ENCODE peak calls at places on chromosomes 1 and 21, in seven cellular contexts. S, E, Q, V, Z, T and U are unnamed samples.

GRCh38 chr1:46581685-46582455 is 22.2 kb downstream of the MKNK1 start:
- DNase-seq in T (no peak), S (no peak), V (no peak), Q (no peak), Z (no peak), E (no peak), U (no peak)

GRCh38 chr1:62685431-62685859 is 2.7 kb downstream of the DOCK7 start:
- DNase-seq in Z (no peak), Q (no peak), V (no peak), T (no peak), E (no peak), S (no peak), U (no peak)

GRCh38 chr1:112721966-112722524 is 6.9 kb upstream of the PPM1J start:
- DNase-seq in S (no peak), T (peak; percentile 53), Q (no peak), Z (no peak), V (no peak), E (no peak), U (no peak)

GRCh38 chr1:230145953-230146476 is 79.0 kb downstream of the GALNT2 start:
- DNase-seq in E (no peak), S (no peak), V (no peak), Q (no peak), Z (no peak), T (no peak), U (no peak)

GRCh38 chr1:174652496-174653280 is 204.9 kb downstream of the GPR52 start:
- DNase-seq in Z (no peak), T (no peak), E (no peak), S (no peak), Q (no peak), V (no peak), U (no peak)

GRCh38 chr1:40257313-40257687 is 736 bp upstream of the ZMPSTE24 start:
- DNase-seq in E (no peak), Q (no peak), Z (no peak), S (no peak), T (no peak), V (no peak), U (no peak)

GRCh38 chr1:241253491-241253890 is 103.5 kb downstream of the RGS7 start:
- DNase-seq in Z (no peak), E (no peak), T (no peak), V (no peak), S (no peak), Q (no peak), U (peak; percentile 55)

GRCh38 chr1:43864111-43865045 is 69.2 kb upstream of the ARTN start:
- DNase-seq in T (no peak), S (no peak), Q (no peak), Z (peak; percentile 25), E (no peak), V (no peak), U (no peak)

GRCh38 chr1:7941437-7941793 is 776 bp upstream of the TNFRSF9 start:
- DNase-seq in E (no peak), T (no peak), V (no peak), Z (peak; percentile 29), Q (peak; percentile 11), S (no peak), U (peak; percentile 29)

GRCh38 chr1:186086583-186086982 is 288.5 kb downstream of the TPR start:
- DNase-seq in V (no peak), S (no peak), Z (no peak), E (no peak), T (no peak), Q (no peak), U (no peak)

GRCh38 chr1:181061487-181061886 is 27.0 kb upstream of the IER5 start:
- DNase-seq in Z (no peak), Q (no peak), V (no peak), S (no peak), E (no peak), T (no peak), U (peak; percentile 48)

GRCh38 chr1:3668585-3669300 is 16.4 kb downstream of the TP73 start:
- DNase-seq in Z (peak; percentile 26), V (no peak), E (peak; percentile 2), S (peak; percentile 84), Q (peak; percentile 94), T (peak; percentile 70), U (peak; percentile 79)

GRCh38 chr1:33576821-33577599 is 104.6 kb downstream of the ZSCAN20 start:
- DNase-seq in T (no peak), S (no peak), Z (no peak), E (no peak), Q (no peak), V (no peak), U (no peak)

GRCh38 chr1:46315669-46316403 is 12.3 kb downstream of the UQCRH start:
- DNase-seq in V (no peak), Z (no peak), T (no peak), E (no peak), Q (no peak), S (no peak), U (peak; percentile 10)

GRCh38 chr1:116409751-116410182 is 36.7 kb downstream of the ATP1A1 start:
- DNase-seq in S (no peak), Z (no peak), V (no peak), Q (no peak), E (no peak), T (no peak), U (no peak)

GRCh38 chr1:15945832-15946448 is 30.0 kb downstream of the ZBTB17 start:
- DNase-seq in Q (no peak), S (no peak), Z (no peak), E (no peak), V (no peak), T (no peak), U (no peak)

GRCh38 chr21:44793269-44794030 is 8.2 kb downstream of the UBE2G2 start:
- DNase-seq in V (no peak), T (no peak), E (no peak), S (no peak), Z (peak; percentile 72), Q (peak; percentile 21), U (peak; percentile 74)

GRCh38 chr1:204417231-204417997 is 5.8 kb upstream of the PPP1R15B start:
- DNase-seq in S (peak; percentile 84), Q (peak; percentile 77), V (no peak), E (no peak), Z (peak; percentile 92), T (peak; percentile 91), U (peak; percentile 85)

GRCh38 chr1:247287460-247287859 is 31.6 kb downstream of the VN1R5 start:
- DNase-seq in E (no peak), Z (no peak), Q (peak; percentile 8), V (no peak), T (peak; percentile 6), S (no peak), U (no peak)

GRCh38 chr1:118918940-118919259 is 69.2 kb downstream of the TBX15 start:
- DNase-seq in Q (no peak), S (no peak), Z (no peak), T (no peak), E (no peak), V (no peak), U (no peak)

GRCh38 chr21:35095859-35096291 is 46.8 kb upstream of the RUNX1 start:
- DNase-seq in E (no peak), V (no peak), Q (no peak), Z (peak; percentile 78), T (no peak), S (no peak), U (no peak)

GRCh38 chr1:48341221-48341620 is 118.7 kb downstream of the SLC5A9 start:
- DNase-seq in E (no peak), V (no peak), T (no peak), Q (no peak), Z (peak; percentile 23), S (no peak), U (no peak)

GRCh38 chr1:11529330-11529729 is 50.4 kb downstream of the DISP3 start:
- DNase-seq in V (no peak), S (no peak), Q (no peak), E (no peak), T (peak; percentile 55), Z (no peak), U (no peak)

GRCh38 chr1:27668808-27669723 is 2.9 kb downstream of the IFI6 start:
- DNase-seq in Q (peak; percentile 80), T (peak; percentile 86), Z (peak; percentile 73), S (peak; percentile 95), V (peak; percentile 85), E (peak; percentile 78), U (peak; percentile 64)

GRCh38 chr1:150511551-150511950 is 3.6 kb downstream of the ECM1 start:
- DNase-seq in E (no peak), V (no peak), Q (no peak), T (no peak), S (peak; percentile 70), Z (no peak), U (no peak)

GRCh38 chr21:44967082-44968047 is 27.5 kb downstream of the SLX9 start:
- DNase-seq in V (no peak), Q (no peak), Z (no peak), T (no peak), E (no peak), S (no peak), U (no peak)

GRCh38 chr1:229184066-229184465 is 86.8 kb upstream of the RAB4A start:
- DNase-seq in V (no peak), Q (no peak), S (no peak), E (no peak), Z (no peak), T (no peak), U (no peak)

GRCh38 chr21:28454978-28455600 is 537.6 kb downstream of the LTN1 start:
- DNase-seq in Z (no peak), V (no peak), S (no peak), E (no peak), T (no peak), Q (no peak), U (peak; percentile 30)

GRCh38 chr1:44820945-44821715 is 12.8 kb downstream of the BTBD19 start:
- DNase-seq in V (no peak), S (peak; percentile 69), E (no peak), Q (no peak), Z (no peak), T (peak; percentile 64), U (no peak)

GRCh38 chr1:110310300-110310699 is 28.9 kb upstream of the RBM15 start:
- DNase-seq in E (no peak), T (no peak), S (no peak), V (no peak), Z (no peak), Q (no peak), U (no peak)

GRCh38 chr1:31765041-31765467 is 914 bp upstream of the ADGRB2 start:
- DNase-seq in S (no peak), T (no peak), V (no peak), Z (peak; percentile 45), Q (peak; percentile 34), E (no peak), U (no peak)

GRCh38 chr1:50419192-50419906 is 3.9 kb downstream of the DMRTA2 start:
- DNase-seq in V (no peak), E (no peak), T (no peak), Q (no peak), Z (no peak), S (peak; percentile 73), U (no peak)

GRCh38 chr1:243712890-243713425 is 137.1 kb downstream of the AKT3 start:
- DNase-seq in E (no peak), Z (peak; percentile 34), S (no peak), V (no peak), T (no peak), Q (no peak), U (no peak)